ENCODE peak calls at places on chromosomes 2 and 18, in nine cellular contexts. F is foreskin fibroblast, V is endodermal cell, L is MM.1S, Q is endothelial cell, J is Peyer's patch, T is progenitor cell of endocrine pancreas, A is psoas muscle, R is fibroblast of mammary gland. M is an unnamed sample.

GRCh38 chr18:41484069-41484468 is 471.0 kb upstream of the PIK3C3 start:
- DNase-seq in F (no peak), Q (no peak), V (no peak), R (no peak), J (no peak), A (no peak), T (no peak), L (no peak), M (no peak)

GRCh38 chr2:61770746-61771145 is 83.1 kb downstream of the FAM161A start:
- DNase-seq in V (no peak), L (no peak), R (peak), Q (no peak), J (no peak), A (no peak), T (no peak), F (no peak), M (no peak)

GRCh38 chr2:231708773-231709635 is 679 bp downstream of the PTMA start:
- DNase-seq in V (peak), Q (peak), R (peak), A (peak), T (peak), J (peak), L (peak), F (no peak), M (peak)

GRCh38 chr2:119821266-119821665 is 61.5 kb downstream of the PTPN4 start:
- DNase-seq in A (no peak), R (no peak), J (no peak), Q (no peak), L (no peak), F (no peak), T (no peak), V (no peak), M (no peak)

GRCh38 chr2:191800874-191801273 is 46.0 kb downstream of the CAVIN2 start:
- DNase-seq in L (no peak), Q (no peak), T (no peak), J (no peak), V (no peak), A (no peak), F (no peak), R (peak), M (no peak)

GRCh38 chr18:35467624-35468016 is 30.1 kb downstream of the INO80C start:
- DNase-seq in V (no peak), J (no peak), F (no peak), A (no peak), Q (no peak), L (no peak), T (no peak), R (no peak), M (peak)

GRCh38 chr2:27701676-27702075 is 38.0 kb downstream of the SLC4A1AP start:
- DNase-seq in T (no peak), J (no peak), R (no peak), L (no peak), Q (no peak), A (peak), F (no peak), V (no peak), M (no peak)

GRCh38 chr2:157848242-157848641 is 27.9 kb downstream of the ACVR1 start:
- DNase-seq in R (no peak), F (no peak), V (peak), Q (no peak), J (no peak), A (no peak), L (no peak), T (no peak), M (no peak)

DNA sequence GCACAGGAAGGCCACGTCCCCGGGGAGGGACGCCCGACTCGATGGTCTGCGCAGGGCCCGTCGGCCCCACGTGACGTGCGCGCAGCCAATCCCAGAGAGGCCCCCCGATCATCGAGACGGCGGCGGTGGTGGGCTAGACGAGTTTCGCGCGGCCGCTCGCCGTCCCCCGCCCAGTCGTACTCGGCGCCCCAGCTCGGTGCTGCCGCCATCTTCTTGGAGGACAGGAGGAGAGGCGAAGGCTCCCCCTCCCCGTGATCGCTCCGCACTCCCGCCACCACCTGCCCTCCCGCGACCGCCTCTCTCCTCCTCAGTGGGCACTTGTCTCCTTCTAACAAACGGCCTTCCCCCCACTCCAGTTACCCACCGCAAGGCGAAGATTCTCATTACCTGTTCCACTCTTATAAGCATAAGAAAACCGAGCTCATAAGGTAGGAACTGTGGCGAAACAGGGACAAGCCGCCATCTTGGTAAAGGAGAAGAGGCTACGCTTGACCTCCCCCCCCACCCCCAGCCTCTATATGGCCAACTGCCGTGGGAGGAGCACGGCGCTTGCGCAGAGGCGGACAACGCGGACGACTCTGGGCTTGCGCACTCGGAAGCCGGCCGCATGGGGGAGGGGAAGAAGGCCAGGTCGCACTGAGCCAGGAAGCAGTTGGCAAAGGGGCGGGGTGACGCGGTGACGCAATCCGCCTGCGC is at the start of gene HDLBP:
- DNase-seq in V (peak), R (peak), J (peak), F (peak), Q (peak), T (peak), L (peak), A (peak), M (peak)
- TF ChIP-seq CTCF in V (peak), R (no peak), J (no peak), F (no peak), Q (no peak), T (peak), L (peak), A (no peak), M (peak)

DNA sequence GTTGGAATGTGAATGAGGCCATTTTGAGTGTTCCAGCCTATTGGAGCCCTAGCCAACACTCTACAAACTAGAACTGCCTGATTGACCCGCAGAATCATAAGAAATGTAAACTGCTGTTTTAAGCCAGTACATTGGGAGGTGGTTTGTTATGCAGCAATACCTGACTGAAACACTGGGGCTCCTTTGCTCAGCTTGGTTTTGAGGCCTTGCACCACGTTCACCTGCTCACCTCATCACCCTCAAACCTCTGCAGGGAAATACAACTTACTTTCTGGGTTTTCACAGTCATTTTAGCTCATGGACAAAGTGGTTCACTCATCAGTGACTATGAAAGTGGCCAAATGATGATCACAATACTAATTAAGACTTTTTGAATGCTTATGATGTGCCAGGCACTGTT is 10.9 kb upstream of the DARS1 start:
- DNase-seq in F (no peak), T (no peak), V (no peak), R (no peak), A (no peak), L (no peak), Q (no peak), J (no peak), M (no peak)
- TF ChIP-seq CTCF in F (no peak), T (no peak), V (no peak), R (no peak), A (no peak), L (no peak), Q (no peak), J (no peak), M (no peak)

DNA sequence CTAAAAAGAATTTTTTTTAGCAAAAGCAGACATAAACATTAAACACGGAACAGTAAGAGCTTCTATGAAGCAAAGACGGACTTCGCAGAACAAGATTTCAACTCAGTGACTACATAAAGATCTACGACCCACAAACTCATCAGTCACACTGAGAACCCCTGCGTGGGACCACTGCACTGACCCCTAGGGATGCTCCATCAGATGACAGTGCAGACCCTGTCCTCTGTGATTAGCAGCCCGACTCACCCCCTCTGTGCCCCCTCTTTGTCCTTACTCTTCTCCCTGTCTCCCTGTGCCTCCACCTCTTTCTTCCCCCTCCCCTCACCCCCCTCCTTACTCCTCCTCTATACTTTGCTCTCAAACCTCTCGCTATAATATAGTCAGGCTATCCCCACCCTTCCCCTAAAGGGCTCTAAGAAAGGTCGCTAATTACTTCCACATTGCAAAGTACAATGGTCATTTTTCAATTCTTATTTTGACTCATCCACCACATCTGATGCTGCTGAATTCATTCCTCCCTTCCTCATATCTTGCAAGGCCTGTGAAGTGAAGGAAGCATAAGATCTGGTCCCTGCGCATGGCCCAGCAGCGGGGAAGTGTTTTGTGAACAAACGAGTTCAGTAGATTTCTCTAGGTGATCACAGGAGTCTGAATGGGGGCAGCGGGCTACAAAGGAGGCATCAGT is 89.3 kb downstream of the CABYR start:
- DNase-seq in F (peak), A (no peak), T (no peak), R (peak), Q (no peak), L (no peak), V (no peak), J (no peak), M (no peak)
- TF ChIP-seq CTCF in F (no peak), A (no peak), T (no peak), R (no peak), Q (no peak), L (no peak), V (peak), J (no peak), M (no peak)

GRCh38 chr18:46449033-46449432 is 208.0 kb downstream of the LOXHD1 start:
- DNase-seq in T (no peak), J (no peak), Q (no peak), A (no peak), L (no peak), V (peak), F (no peak), R (peak), M (no peak)

GRCh38 chr18:46447323-46447722 is 209.7 kb downstream of the LOXHD1 start:
- DNase-seq in F (no peak), Q (no peak), R (no peak), A (no peak), V (no peak), T (no peak), L (no peak), J (no peak), M (no peak)

GRCh38 chr18:46448347-46448746 is 208.7 kb downstream of the LOXHD1 start:
- DNase-seq in R (no peak), A (no peak), Q (no peak), L (no peak), F (no peak), V (peak), T (no peak), J (no peak), M (no peak)

GRCh38 chr18:46447792-46448191 is 209.2 kb downstream of the LOXHD1 start:
- DNase-seq in L (no peak), R (no peak), J (no peak), T (no peak), V (no peak), A (no peak), Q (no peak), F (no peak), M (no peak)

DNA sequence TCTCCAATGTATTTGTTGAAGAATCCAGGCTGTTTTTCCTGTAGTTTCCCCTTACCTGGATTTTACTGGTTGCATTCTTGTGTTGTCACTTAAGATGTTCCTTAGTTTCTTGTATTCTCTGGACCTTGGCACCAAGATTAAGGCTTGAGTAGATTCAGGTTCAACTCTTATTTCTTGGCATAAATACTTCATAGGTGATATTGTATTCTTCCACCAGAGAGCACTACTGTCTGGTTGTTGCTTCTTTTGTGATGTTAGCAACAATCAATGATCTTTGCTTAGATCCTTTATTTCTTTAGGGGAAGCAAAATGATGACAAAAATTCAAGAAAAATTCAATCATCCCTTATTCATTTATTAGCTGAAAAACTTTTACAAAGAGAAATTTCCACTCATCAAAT is 211.1 kb downstream of the LOXHD1 start:
- DNase-seq in A (no peak), Q (no peak), J (no peak), L (no peak), F (no peak), T (no peak), V (no peak), R (no peak), M (no peak)
- TF ChIP-seq CTCF in A (no peak), Q (no peak), J (no peak), L (no peak), F (no peak), T (no peak), V (no peak), R (no peak), M (no peak)

DNA sequence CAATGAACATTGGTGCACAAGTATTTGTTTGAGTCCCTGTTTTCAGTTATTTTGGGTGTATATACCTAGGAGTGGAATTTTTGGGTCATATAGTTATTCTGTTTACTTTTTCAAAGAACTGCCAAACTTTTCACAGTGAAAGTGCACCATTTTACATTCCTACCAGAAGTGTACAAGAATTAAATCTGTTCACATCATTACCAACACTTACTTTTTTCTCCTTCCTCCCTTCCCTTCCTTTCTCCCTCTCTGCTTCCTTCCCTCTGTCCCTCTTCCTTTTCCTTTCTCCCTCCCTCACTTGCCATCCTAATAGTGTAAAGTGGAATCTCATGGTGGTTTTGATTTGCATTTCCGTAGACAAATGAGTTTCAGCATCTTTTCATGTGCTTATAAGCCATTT is 11.9 kb downstream of the ADNP2 start:
- DNase-seq in V (no peak), Q (no peak), J (no peak), T (no peak), L (no peak), R (no peak), F (no peak), A (no peak), M (no peak)
- TF ChIP-seq CTCF in V (no peak), Q (no peak), J (no peak), T (no peak), L (no peak), R (no peak), F (no peak), A (no peak), M (no peak)

GRCh38 chr2:177161741-177162440 is 50.7 kb upstream of the HNRNPA3 start:
- DNase-seq in J (no peak), L (peak), V (no peak), R (peak), F (no peak), A (no peak), T (no peak), Q (no peak), M (no peak)
- TF ChIP-seq CTCF in J (no peak), L (peak), V (peak), R (peak), F (peak), A (peak), T (peak), Q (peak), M (peak)

GRCh38 chr2:216284708-216285107 is 87.6 kb downstream of the MARCHF4 start:
- DNase-seq in R (no peak), T (no peak), J (no peak), A (no peak), F (no peak), Q (no peak), V (peak), L (no peak), M (no peak)

GRCh38 chr2:216281881-216282280 is 90.4 kb downstream of the MARCHF4 start:
- DNase-seq in F (no peak), R (no peak), V (no peak), J (no peak), A (no peak), L (no peak), T (no peak), Q (no peak), M (no peak)

GRCh38 chr2:216281316-216281715 is 91.0 kb downstream of the MARCHF4 start:
- DNase-seq in F (no peak), J (no peak), R (no peak), A (no peak), L (no peak), Q (no peak), V (peak), T (no peak), M (no peak)

GRCh38 chr2:216285641-216286156 is 86.6 kb downstream of the MARCHF4 start:
- DNase-seq in R (no peak), F (no peak), V (peak), L (no peak), T (no peak), J (no peak), Q (peak), A (no peak), M (no peak)

DNA sequence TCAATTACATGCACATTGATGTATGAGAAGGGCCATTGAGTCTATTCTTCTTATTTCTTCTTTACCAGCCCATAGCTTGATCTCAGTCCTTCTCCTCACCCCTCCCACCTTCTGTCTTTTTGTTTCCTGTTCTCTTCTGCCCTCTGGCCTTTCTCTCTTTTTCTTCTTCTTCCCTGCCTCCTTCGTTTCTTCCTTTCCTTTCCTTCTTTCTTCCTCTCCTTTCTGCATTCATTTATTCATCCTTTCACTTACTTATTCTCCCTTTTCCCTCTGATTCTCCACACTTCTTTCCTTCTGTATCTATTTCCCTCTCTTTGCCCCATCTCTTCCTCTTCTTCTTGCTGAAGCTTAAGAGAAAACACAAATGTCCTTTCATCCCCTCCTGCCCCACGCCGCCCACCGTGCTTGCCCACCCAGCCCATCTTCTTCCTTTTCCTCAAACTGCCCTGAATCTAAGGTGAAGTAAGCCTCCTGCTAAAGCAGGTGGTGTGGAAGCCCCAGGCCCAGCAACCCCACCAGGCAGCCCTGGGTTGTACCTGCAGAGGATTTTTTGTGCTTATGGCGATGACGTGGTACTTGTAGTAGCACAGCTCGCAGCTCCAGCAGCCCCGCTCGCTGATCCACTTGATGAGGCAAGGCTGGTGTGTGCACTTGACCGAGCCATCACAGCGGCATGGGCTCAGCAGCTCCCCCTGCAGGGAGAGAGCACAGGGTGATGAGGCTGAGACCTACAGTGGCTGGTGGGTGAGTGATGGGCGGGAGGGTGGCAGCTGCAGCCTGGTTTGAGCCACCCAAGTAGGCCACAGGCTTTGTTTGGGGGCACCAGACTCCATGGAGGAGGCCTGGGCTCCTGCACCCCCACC is 89.0 kb downstream of the MARCHF4 start:
- DNase-seq in V (peak), A (no peak), J (no peak), F (no peak), L (no peak), Q (peak), T (peak), R (peak), M (peak)
- TF ChIP-seq CTCF in V (peak), A (no peak), J (no peak), F (peak), L (peak), Q (peak), T (peak), R (peak), M (peak)

GRCh38 chr2:148565272-148565894 is 79.2 kb upstream of the EPC2 start:
- DNase-seq in L (no peak), A (no peak), F (no peak), R (peak), V (peak), J (no peak), Q (peak), T (no peak), M (no peak)
- TF ChIP-seq CTCF in L (peak), A (peak), F (peak), R (peak), V (peak), J (no peak), Q (peak), T (no peak), M (no peak)

M was measured in GM13976.